ENCODE peak calls at places on chromosome 3, in eight cellular contexts. O is A549, A is retina, I is NCI-H1930, H is M059J, Z is HEK293T, T is AG10803, N is GM23338. X is an unnamed sample.

GRCh38 chr3:46921041-46921440 is 43.5 kb downstream of the PTH1R start:
- DNase-seq in O (no peak), A (no peak), I (no peak), H (no peak), Z (no peak), T (no peak), N (no peak), X (no peak)

GRCh38 chr3:63450023-63450422 is 171.9 kb downstream of the SYNPR start:
- DNase-seq in O (no peak), A (no peak), I (no peak), H (peak; percentile 52), Z (no peak), T (peak; percentile 6), N (no peak), X (no peak)

GRCh38 chr3:29012011-29012410 is 268.9 kb upstream of the RBMS3 start:
- DNase-seq in O (no peak), A (no peak), I (no peak), H (no peak), Z (no peak), T (no peak), N (no peak), X (no peak)

GRCh38 chr3:146581080-146581601 is 24.0 kb downstream of the PLSCR5 start:
- DNase-seq in O (no peak), A (no peak), I (no peak), H (no peak), Z (no peak), T (no peak), N (no peak), X (no peak)

GRCh38 chr3:73056365-73057150 is 4.9 kb upstream of the EBLN2 start:
- DNase-seq in O (peak; percentile 12), A (no peak), I (peak; percentile 3), H (peak; percentile 21), Z (peak; percentile 39), T (peak; percentile 65), N (peak; percentile 59), X (no peak)

GRCh38 chr3:10329495-10330015 is 8.6 kb upstream of the SEC13 start:
- DNase-seq in O (no peak), A (no peak), I (no peak), H (no peak), Z (no peak), T (no peak), N (no peak), X (no peak)

GRCh38 chr3:27521179-27521871 is 37.1 kb upstream of the SLC4A7 start:
- DNase-seq in O (peak; percentile 77), A (no peak), I (no peak), H (peak; percentile 90), Z (no peak), T (peak; percentile 96), N (no peak), X (peak; percentile 63)

GRCh38 chr3:79329154-79329553 is 438.6 kb downstream of the ROBO1 start:
- DNase-seq in O (no peak), A (no peak), I (no peak), H (peak; percentile 24), Z (no peak), T (peak; percentile 3), N (no peak), X (no peak)